ENCODE peak calls at places on chromosomes 12 and 14, in five cellular contexts. N is tibial nerve, R is adrenal gland, S is HCT116, Z is WERI-Rb-1. B is an unnamed sample.

GRCh38 chr14:75578099-75578785 is at the start of gene FLVCR2:
- DNase-seq in N (peak; percentile 80), R (peak; percentile 90), S (no peak), Z (peak; percentile 64), B (no peak)

GRCh38 chr14:100159107-100159864 is at the start of gene DEGS2:
- DNase-seq in N (no peak), R (no peak), S (no peak), Z (peak; percentile 57), B (no peak)

GRCh38 chr12:45049912-45050318 is 984 bp downstream of the DBX2 start:
- DNase-seq in N (no peak), R (no peak), S (no peak), Z (no peak), B (no peak)

GRCh38 chr14:34614638-34615037 is 15.3 kb downstream of the SNX6 start:
- DNase-seq in N (no peak), R (peak; percentile 13), S (no peak), Z (no peak), B (no peak)

GRCh38 chr12:105724651-105725050 is 394.2 kb downstream of the C12orf75 start:
- DNase-seq in N (no peak), R (no peak), S (no peak), Z (no peak), B (no peak)

GRCh38 chr14:55846852-55847471 is 267.0 kb downstream of the KTN1 start:
- DNase-seq in N (peak; percentile 68), R (peak; percentile 37), S (no peak), Z (no peak), B (peak; percentile 40)

GRCh38 chr14:20469890-20470858 is 968 bp downstream of the PNP start:
- DNase-seq in N (no peak), R (peak; percentile 54), S (peak; percentile 45), Z (peak; percentile 11), B (no peak)

GRCh38 chr12:78863482-78864427 is 819 bp upstream of the SYT1 start:
- DNase-seq in N (peak; percentile 15), R (peak; percentile 23), S (no peak), Z (peak; percentile 94), B (no peak)

GRCh38 chr12:107325075-107325474 is 231.7 kb upstream of the CRY1 start:
- DNase-seq in N (no peak), R (no peak), S (no peak), Z (no peak), B (no peak)

GRCh38 chr12:93904124-93904523 is 226.9 kb downstream of the CRADD start:
- DNase-seq in N (no peak), R (no peak), S (no peak), Z (no peak), B (no peak)

GRCh38 chr14:69654109-69654508 is 42.7 kb downstream of the SUSD6 start:
- DNase-seq in N (no peak), R (no peak), S (no peak), Z (no peak), B (no peak)

GRCh38 chr14:64601571-64601970 is 51.8 kb downstream of the PPP1R36 start:
- DNase-seq in N (no peak), R (no peak), S (no peak), Z (no peak), B (no peak)

GRCh38 chr12:2332947-2333346 is 280.2 kb downstream of the CACNA1C start:
- DNase-seq in N (no peak), R (no peak), S (peak; percentile 34), Z (no peak), B (no peak)

GRCh38 chr12:109827566-109828550 is 5.3 kb downstream of the TRPV4 start:
- DNase-seq in N (peak; percentile 31), R (peak; percentile 65), S (no peak), Z (no peak), B (no peak)

GRCh38 chr14:94904636-94905035 is 134.7 kb upstream of the GSC start:
- DNase-seq in N (no peak), R (no peak), S (no peak), Z (no peak), B (no peak)

GRCh38 chr14:101734241-101734847 is 27.2 kb upstream of the PPP2R5C start:
- DNase-seq in N (no peak), R (no peak), S (no peak), Z (no peak), B (no peak)

GRCh38 chr14:101313268-101313667 is 248.0 kb upstream of the DIO3 start:
- DNase-seq in N (no peak), R (no peak), S (no peak), Z (peak; percentile 22), B (no peak)

GRCh38 chr12:51954465-51955361 is 3.2 kb downstream of the ACVR1B start:
- DNase-seq in N (no peak), R (no peak), S (no peak), Z (no peak), B (no peak)
- H3K4me3 ChIP-seq in N (no peak overlapping the region), R (no peak overlapping the region), S (no peak overlapping the region), Z (no peak overlapping the region), B (no peak overlapping the region)

GRCh38 chr12:39807043-39807442 is 187.4 kb upstream of the ABCD2 start:
- DNase-seq in N (no peak), R (no peak), S (peak; percentile 51), Z (peak; percentile 50), B (no peak)
- TF ChIP-seq CTCF in N (no peak), R (no peak), S (peak; percentile 70), Z (peak; percentile 59), B (peak; percentile 34)

DNA sequence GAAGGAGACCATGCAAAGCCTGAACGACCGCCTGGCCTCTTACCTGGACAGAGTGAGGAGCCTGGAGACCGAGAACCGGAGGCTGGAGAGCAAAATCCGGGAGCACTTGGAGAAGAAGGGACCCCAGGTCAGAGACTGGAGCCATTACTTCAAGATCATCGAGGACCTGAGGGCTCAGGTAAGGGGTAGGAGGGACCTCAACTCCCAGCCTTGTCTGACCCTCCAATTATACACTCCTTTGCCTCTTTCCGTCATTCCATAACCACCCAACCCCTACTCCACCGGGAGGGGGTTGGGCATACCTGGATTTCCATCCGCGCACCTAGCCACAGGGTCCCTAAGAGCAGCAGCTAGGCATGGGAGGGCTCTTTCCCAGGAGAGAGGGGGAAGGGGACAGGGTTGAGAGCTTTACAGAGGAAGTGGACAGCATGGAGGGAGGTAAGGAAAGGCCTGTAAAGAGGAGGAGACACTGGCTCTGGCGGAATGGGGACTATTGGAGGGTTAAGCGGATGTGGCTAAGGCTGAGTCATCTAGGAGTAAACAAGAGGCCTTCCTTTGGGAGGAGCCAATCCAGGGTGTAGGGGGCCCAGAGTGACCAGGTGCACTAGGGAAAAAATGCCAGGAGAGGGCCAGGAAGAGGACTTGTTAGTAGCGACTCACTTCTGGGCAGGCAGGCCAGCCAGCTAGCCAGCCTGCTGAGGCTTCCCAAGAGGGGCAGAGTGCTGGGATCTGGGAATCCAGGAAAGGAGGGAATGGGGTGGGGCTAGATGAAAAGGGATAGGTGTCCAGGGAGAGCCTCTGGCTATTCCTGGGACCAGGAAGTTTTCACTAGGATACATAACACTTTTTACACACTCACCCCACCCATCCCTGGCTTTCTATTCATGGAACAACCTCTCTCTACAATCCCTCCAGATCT is 754 bp downstream of the KRT18 start:
- DNase-seq in N (no peak), R (peak; percentile 54), S (peak; percentile 84), Z (no peak), B (no peak)
- H3K4me3 ChIP-seq in N (peak overlapping the region; percentile 49), R (peak overlapping the region; percentile 31), S (peak overlapping the region; percentile 72), Z (no peak overlapping the region), B (peak overlapping the region; percentile 44)

GRCh38 chr14:73850940-73851339 is 691 bp upstream of the PTGR2 start:
- DNase-seq in N (no peak), R (no peak), S (no peak), Z (no peak), B (no peak)
- TF ChIP-seq CTCF in N (no peak), R (no peak), S (no peak), Z (no peak), B (no peak)

DNA sequence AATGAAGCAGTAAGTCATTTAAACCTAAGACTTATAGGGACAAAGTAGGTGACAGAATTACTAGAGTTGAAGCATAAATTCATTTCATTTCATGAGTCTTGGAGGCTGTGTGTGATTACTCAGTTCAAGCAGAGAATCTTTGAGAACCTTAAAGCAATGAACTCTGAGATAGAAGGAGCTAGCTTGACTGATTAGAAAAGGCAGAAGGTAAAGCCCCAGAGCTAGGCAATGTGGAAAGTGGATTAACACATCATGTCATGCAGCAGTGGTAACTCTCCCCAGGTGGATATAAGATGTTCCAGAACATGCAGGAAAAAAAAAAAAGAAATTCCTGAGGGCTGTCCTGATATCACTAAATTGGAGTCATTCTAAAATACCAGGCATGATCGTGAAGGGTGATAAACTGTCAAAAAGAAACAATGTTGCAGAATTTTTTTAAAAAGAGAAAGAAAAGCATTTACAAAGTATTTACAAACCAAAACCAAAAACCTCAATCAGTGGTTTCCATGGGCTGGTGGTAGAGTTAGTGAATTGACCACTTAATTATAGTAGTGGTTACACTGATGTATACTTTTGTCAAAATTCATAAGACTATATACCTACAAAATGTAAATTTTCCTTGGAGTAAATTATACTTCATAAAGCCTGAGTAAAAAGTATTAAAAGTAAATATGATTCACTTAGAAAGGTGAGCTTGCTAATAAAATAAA is 12.7 kb upstream of the SLC16A7 start:
- DNase-seq in N (no peak), R (no peak), S (no peak), Z (no peak), B (no peak)
- H3K4me3 ChIP-seq in N (no peak overlapping the region), R (no peak overlapping the region), S (no peak overlapping the region), Z (no peak overlapping the region), B (no peak overlapping the region)

DNA sequence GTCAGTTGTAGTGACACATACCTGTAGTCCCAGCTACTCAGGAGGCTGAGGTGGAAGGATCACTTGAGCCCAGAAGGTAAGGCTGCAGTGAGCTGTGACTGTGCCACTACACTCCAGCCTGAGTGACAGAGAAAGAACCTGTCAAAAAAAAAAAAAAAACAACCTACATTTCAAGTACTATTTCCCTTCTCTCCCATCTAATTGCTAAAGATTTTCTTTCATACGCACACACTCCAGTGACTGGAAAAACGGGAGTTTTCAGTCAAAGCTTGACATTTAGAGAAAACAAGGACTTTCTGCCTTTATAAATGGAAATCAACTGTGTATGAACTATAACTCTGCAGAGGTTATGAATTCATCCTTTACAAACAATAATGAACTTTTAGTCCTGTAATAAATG is 25.9 kb downstream of the GPHB5 start:
- DNase-seq in N (no peak), R (no peak), S (no peak), Z (no peak), B (no peak)
- TF ChIP-seq CTCF in N (no peak), R (no peak), S (no peak), Z (no peak), B (no peak)

DNA sequence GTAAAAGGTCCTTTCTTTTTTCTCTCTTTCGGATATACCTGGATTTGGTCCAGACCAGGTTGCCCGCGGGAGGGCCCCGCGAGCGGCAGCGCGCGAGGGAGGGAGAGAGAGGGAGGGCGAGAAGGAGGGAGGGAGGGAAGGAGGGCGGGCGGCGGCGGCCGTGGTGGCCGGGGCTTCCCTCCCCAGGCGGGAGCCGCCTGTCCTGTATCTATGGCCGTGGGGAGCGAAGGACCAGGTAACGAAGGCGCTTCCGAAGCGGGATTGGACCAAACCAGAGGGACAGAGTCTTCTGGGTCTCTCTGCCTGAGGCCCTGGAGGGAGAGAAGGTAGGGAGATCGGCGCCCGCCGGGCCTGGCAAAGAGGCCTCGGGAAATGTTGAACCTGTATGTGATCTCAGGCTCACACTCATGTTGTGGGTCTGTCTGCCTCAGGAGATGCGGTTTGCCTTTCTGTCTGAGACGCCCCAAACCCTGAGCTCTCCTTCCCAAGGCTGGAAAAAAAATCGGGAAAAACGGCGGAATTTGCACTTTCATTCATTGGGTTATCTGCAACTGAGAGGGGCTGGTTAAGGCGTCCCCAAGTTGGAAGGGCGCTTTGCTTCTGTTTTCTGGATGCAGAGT is 5.2 kb upstream of the HOXC9 start:
- DNase-seq in N (no peak), R (no peak), S (no peak), Z (no peak), B (no peak)
- H3K4me3 ChIP-seq in N (peak overlapping the region; percentile 59), R (no peak overlapping the region), S (peak overlapping the region; percentile 78), Z (peak overlapping the region; percentile 49), B (peak overlapping the region; percentile 7)